ENCODE peak calls at places on chromosomes 6 and 20, in four cellular contexts. One of them, this sample, is unnamed.
A peak's percentile ranks its signal among the peaks of the same experiment; 100 is the strongest.

GRCh38 chr6:99589290-99589672 is 17.4 kb upstream of the PRDM13 start:
- DNase-seq in left colon: no peak
- DNase-seq in mesendoderm: no peak
- DNase-seq in kidney glomerular epithelial cell: no peak
- DNase-seq in this sample: no peak

GRCh38 chr6:136113736-136114173 is 136.4 kb downstream of the MTFR2 start:
- DNase-seq in kidney glomerular epithelial cell: peak; percentile 58
- DNase-seq in mesendoderm: peak; percentile 98
- DNase-seq in left colon: no peak
- DNase-seq in this sample: no peak

GRCh38 chr6:1952726-1953360 is 292.6 kb downstream of the GMDS start:
- DNase-seq in kidney glomerular epithelial cell: peak; percentile 95
- DNase-seq in left colon: no peak
- DNase-seq in mesendoderm: peak; percentile 65
- DNase-seq in this sample: no peak

GRCh38 chr6:111985202-111985731 is 68.6 kb upstream of the CCN6 start:
- DNase-seq in left colon: no peak
- DNase-seq in mesendoderm: peak; percentile 99
- DNase-seq in kidney glomerular epithelial cell: peak; percentile 83
- DNase-seq in this sample: no peak

GRCh38 chr6:118893882-118894424 is at the start of gene ASF1A:
- DNase-seq in kidney glomerular epithelial cell: peak; percentile 97
- DNase-seq in mesendoderm: peak; percentile 99
- DNase-seq in left colon: peak; percentile 96
- DNase-seq in this sample: peak; percentile 99

GRCh38 chr6:2858678-2859324 is 17.1 kb upstream of the SERPINB1 start:
- DNase-seq in kidney glomerular epithelial cell: no peak
- DNase-seq in left colon: no peak
- DNase-seq in mesendoderm: no peak
- DNase-seq in this sample: peak; percentile 68

GRCh38 chr20:17721802-17722486 is 22.2 kb downstream of the BANF2 start:
- DNase-seq in kidney glomerular epithelial cell: no peak
- DNase-seq in left colon: peak; percentile 18
- DNase-seq in mesendoderm: peak; percentile 34
- DNase-seq in this sample: no peak

GRCh38 chr6:128492386-128492785 is 28.0 kb downstream of the PTPRK start:
- DNase-seq in kidney glomerular epithelial cell: no peak
- DNase-seq in left colon: no peak
- DNase-seq in mesendoderm: no peak
- DNase-seq in this sample: no peak

GRCh38 chr20:7980332-7981046 is 39.1 kb downstream of the TMX4 start:
- DNase-seq in left colon: no peak
- DNase-seq in kidney glomerular epithelial cell: peak; percentile 45
- DNase-seq in mesendoderm: peak; percentile 51
- DNase-seq in this sample: no peak

GRCh38 chr20:32574296-32575226 is 10.6 kb downstream of the NOL4L start:
- DNase-seq in kidney glomerular epithelial cell: peak; percentile 5
- DNase-seq in left colon: no peak
- DNase-seq in mesendoderm: peak; percentile 83
- DNase-seq in this sample: no peak

GRCh38 chr6:23176883-23177282 is 607.5 kb downstream of the HDGFL1 start:
- DNase-seq in mesendoderm: no peak
- DNase-seq in left colon: no peak
- DNase-seq in kidney glomerular epithelial cell: no peak
- DNase-seq in this sample: no peak

GRCh38 chr6:81075974-81076373 is 676.5 kb downstream of the TENT5A start:
- DNase-seq in left colon: no peak
- DNase-seq in mesendoderm: peak; percentile 73
- DNase-seq in kidney glomerular epithelial cell: no peak
- DNase-seq in this sample: no peak

GRCh38 chr6:168299541-168300511 is 19.8 kb downstream of the DACT2 start:
- DNase-seq in left colon: no peak
- DNase-seq in kidney glomerular epithelial cell: no peak
- DNase-seq in mesendoderm: peak; percentile 48
- DNase-seq in this sample: no peak

GRCh38 chr20:17912916-17913315 is 55.7 kb downstream of the SNX5 start:
- DNase-seq in left colon: no peak
- DNase-seq in mesendoderm: no peak
- DNase-seq in kidney glomerular epithelial cell: no peak
- DNase-seq in this sample: no peak

GRCh38 chr6:26250806-26251075 is 114.3 kb upstream of the BTN3A2 start:
- DNase-seq in kidney glomerular epithelial cell: peak; percentile 46
- DNase-seq in mesendoderm: no peak
- DNase-seq in left colon: no peak
- DNase-seq in this sample: no peak

GRCh38 chr6:157867155-157867559 is 44.1 kb downstream of the SNX9 start:
- DNase-seq in mesendoderm: no peak
- DNase-seq in left colon: no peak
- DNase-seq in kidney glomerular epithelial cell: peak; percentile 16
- DNase-seq in this sample: no peak

GRCh38 chr6:14972379-14973067 is 273.3 kb upstream of the JARID2 start:
- DNase-seq in kidney glomerular epithelial cell: no peak
- DNase-seq in mesendoderm: no peak
- DNase-seq in left colon: no peak
- DNase-seq in this sample: no peak

GRCh38 chr6:111210074-111210729 is 122.9 kb downstream of the SLC16A10 start:
- DNase-seq in kidney glomerular epithelial cell: peak; percentile 77
- DNase-seq in mesendoderm: peak; percentile 75
- DNase-seq in left colon: no peak
- DNase-seq in this sample: no peak

GRCh38 chr20:2806351-2806701 is 5.9 kb upstream of the CPXM1 start:
- DNase-seq in mesendoderm: no peak
- DNase-seq in kidney glomerular epithelial cell: no peak
- DNase-seq in left colon: no peak
- DNase-seq in this sample: no peak

GRCh38 chr20:671252-672030 is 4.2 kb downstream of the SCRT2 start:
- DNase-seq in kidney glomerular epithelial cell: no peak
- DNase-seq in mesendoderm: no peak
- DNase-seq in left colon: no peak
- DNase-seq in this sample: no peak

GRCh38 chr20:34922654-34923381 is 32.8 kb downstream of the GSS start:
- DNase-seq in left colon: no peak
- DNase-seq in kidney glomerular epithelial cell: peak; percentile 56
- DNase-seq in mesendoderm: peak; percentile 56
- DNase-seq in this sample: no peak

GRCh38 chr6:15244605-15245360 is 1.1 kb upstream of the JARID2 start:
- DNase-seq in mesendoderm: peak; percentile 84
- DNase-seq in left colon: peak; percentile 84
- DNase-seq in kidney glomerular epithelial cell: peak; percentile 50
- DNase-seq in this sample: peak; percentile 91

GRCh38 chr6:415087-415486 is 23.5 kb downstream of the IRF4 start:
- DNase-seq in left colon: no peak
- DNase-seq in kidney glomerular epithelial cell: no peak
- DNase-seq in mesendoderm: no peak
- DNase-seq in this sample: no peak

GRCh38 chr20:50691585-50692552 is 527 bp upstream of the RIPOR3 start:
- DNase-seq in kidney glomerular epithelial cell: no peak
- DNase-seq in mesendoderm: peak; percentile 29
- DNase-seq in left colon: no peak
- DNase-seq in this sample: no peak

GRCh38 chr6:145071836-145072235 is 663.5 kb downstream of the EPM2A start:
- DNase-seq in kidney glomerular epithelial cell: no peak
- DNase-seq in mesendoderm: no peak
- DNase-seq in left colon: no peak
- DNase-seq in this sample: no peak

GRCh38 chr6:150142657-150143501 is at the start of gene PPP1R14C:
- DNase-seq in kidney glomerular epithelial cell: peak; percentile 73
- DNase-seq in left colon: peak; percentile 73
- DNase-seq in mesendoderm: peak; percentile 63
- DNase-seq in this sample: peak; percentile 69

This sample was measured in Peyer's patch.